ENCODE peak calls at places on chromosomes 13 and 19, in ten cellular contexts. C is cardiac fibroblast; X is A549; E is effector memory CD4-positive, alpha-beta T cell; A is fibroblast of the aortic adventitia; I is left ventricle myocardium inferior; Q is GM23338; D is fibroblast of villous mesenchyme; B is heart right ventricle; Y is epithelial cell of esophagus. M is an unnamed sample.
A peak's percentile ranks its signal among the peaks of the same experiment; 100 is the strongest.

GRCh38 chr13:38303816-38304215 is 45.8 kb upstream of the UFM1 start:
- DNase-seq in C (no peak), X (no peak), E (no peak), A (no peak), I (no peak), Q (no peak), D (no peak), B (no peak), Y (no peak), M (no peak)

GRCh38 chr19:53086949-53087348 is 16.3 kb downstream of the ZNF160 start:
- DNase-seq in C (peak; percentile 95), X (no peak), E (no peak), A (peak; percentile 6), I (peak; percentile 66), Q (no peak), D (no peak), B (peak; percentile 58), Y (peak; percentile 31), M (no peak)

GRCh38 chr13:99416411-99417121 is 84.7 kb upstream of the TM9SF2 start:
- DNase-seq in C (no peak), X (no peak), E (no peak), A (no peak), I (no peak), Q (no peak), D (no peak), B (no peak), Y (no peak), M (no peak)

GRCh38 chr19:43755256-43755801 is 567 bp upstream of the SMG9 start:
- DNase-seq in C (peak; percentile 78), X (peak; percentile 91), E (peak; percentile 80), A (peak; percentile 71), I (peak; percentile 87), Q (peak; percentile 61), D (peak; percentile 77), B (peak; percentile 88), Y (peak; percentile 69), M (peak; percentile 75)

GRCh38 chr13:98439136-98439828 is 137.6 kb downstream of the STK24 start:
- DNase-seq in C (no peak), X (no peak), E (no peak), A (no peak), I (no peak), Q (no peak), D (no peak), B (no peak), Y (no peak), M (no peak)

GRCh38 chr19:13764101-13764807 is at the start of gene MRI1:
- DNase-seq in C (peak; percentile 66), X (peak; percentile 40), E (peak; percentile 47), A (peak; percentile 68), I (peak; percentile 84), Q (peak; percentile 67), D (peak; percentile 64), B (peak; percentile 84), Y (peak; percentile 67), M (no peak)

GRCh38 chr19:38727868-38728660 is 16.2 kb downstream of the CAPN12 start:
- DNase-seq in C (peak; percentile 86), X (no peak), E (no peak), A (peak; percentile 31), I (peak; percentile 50), Q (no peak), D (peak; percentile 79), B (no peak), Y (no peak), M (no peak)

GRCh38 chr19:16334421-16334820 is 9.8 kb downstream of the KLF2 start:
- DNase-seq in C (no peak), X (no peak), E (no peak), A (peak; percentile 48), I (no peak), Q (no peak), D (no peak), B (no peak), Y (no peak), M (no peak)

GRCh38 chr13:80166352-80166751 is 174.6 kb downstream of the SPRY2 start:
- DNase-seq in C (peak; percentile 11), X (no peak), E (no peak), A (peak; percentile 12), I (no peak), Q (no peak), D (peak; percentile 32), B (no peak), Y (no peak), M (no peak)

GRCh38 chr13:80164451-80164850 is 176.5 kb downstream of the SPRY2 start:
- DNase-seq in C (no peak), X (no peak), E (no peak), A (no peak), I (no peak), Q (no peak), D (no peak), B (no peak), Y (no peak), M (no peak)

GRCh38 chr13:80171096-80171495 is 169.8 kb downstream of the SPRY2 start:
- DNase-seq in C (no peak), X (no peak), E (no peak), A (no peak), I (no peak), Q (no peak), D (no peak), B (no peak), Y (peak; percentile 8), M (no peak)

GRCh38 chr13:80173224-80173623 is 167.7 kb downstream of the SPRY2 start:
- DNase-seq in C (no peak), X (no peak), E (no peak), A (no peak), I (no peak), Q (no peak), D (no peak), B (no peak), Y (peak; percentile 4), M (no peak)

DNA sequence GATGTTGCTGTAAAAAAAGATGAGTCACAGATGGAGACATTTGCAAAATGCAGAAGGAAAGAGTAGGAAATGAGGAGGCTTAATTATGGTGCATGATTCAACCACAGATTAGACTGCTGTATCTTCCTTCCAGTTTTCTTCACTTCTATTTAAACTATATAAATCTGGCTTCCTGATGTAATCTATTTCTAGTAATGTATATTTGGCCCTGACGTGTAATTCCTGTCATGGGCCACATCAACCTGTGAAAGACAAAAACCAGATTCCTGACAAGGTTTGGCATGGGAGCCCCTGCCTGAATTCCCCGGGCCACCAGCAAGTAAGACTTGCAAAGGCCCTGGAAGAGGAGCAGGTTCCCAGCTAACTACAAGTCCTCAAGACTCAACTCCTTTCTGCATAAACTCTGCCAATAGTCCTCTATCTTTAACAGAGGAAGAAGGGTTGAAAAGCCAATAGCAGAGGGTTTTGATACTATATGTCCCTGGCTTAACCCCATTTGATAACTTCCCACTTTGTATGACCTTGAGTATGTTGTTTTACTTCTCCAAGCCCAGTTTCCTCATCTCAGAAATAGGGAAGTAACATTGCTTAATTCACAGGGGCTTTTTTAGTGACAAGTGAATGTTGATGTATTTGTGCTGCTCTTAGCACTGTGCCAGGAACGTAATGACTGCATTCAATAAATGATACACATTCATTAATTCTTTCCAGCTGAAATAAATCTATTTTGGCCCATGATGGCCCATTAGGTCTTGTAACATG is 172.7 kb downstream of the SPRY2 start:
- DNase-seq in C (peak; percentile 33), X (no peak), E (no peak), A (peak; percentile 31), I (no peak), Q (no peak), D (peak; percentile 66), B (no peak), Y (peak; percentile 33), M (no peak)
- H3K4me3 ChIP-seq in C (no peak overlapping the region), X (no peak overlapping the region), E (no peak overlapping the region), A (no peak overlapping the region), I (no peak overlapping the region), Q (no peak overlapping the region), D (no peak overlapping the region), B (no peak overlapping the region), Y (no peak overlapping the region), M (no peak overlapping the region)

GRCh38 chr19:11198769-11199469 is 1.6 kb upstream of the KANK2 start:
- DNase-seq in C (no peak), X (no peak), E (no peak), A (no peak), I (no peak), Q (no peak), D (no peak), B (no peak), Y (no peak), M (no peak)

GRCh38 chr19:11197291-11198174 is at the start of gene KANK2:
- DNase-seq in C (peak; percentile 85), X (peak; percentile 77), E (peak; percentile 55), A (peak; percentile 62), I (peak; percentile 88), Q (peak; percentile 91), D (peak; percentile 81), B (peak; percentile 91), Y (peak; percentile 77), M (no peak)

GRCh38 chr19:11199517-11199916 is 2.2 kb upstream of the KANK2 start:
- DNase-seq in C (no peak), X (no peak), E (no peak), A (no peak), I (no peak), Q (no peak), D (no peak), B (no peak), Y (no peak), M (no peak)

GRCh38 chr19:11196406-11197287 is 698 bp downstream of the KANK2 start:
- DNase-seq in C (peak; percentile 44), X (no peak), E (no peak), A (no peak), I (peak; percentile 56), Q (peak; percentile 61), D (no peak), B (peak; percentile 67), Y (peak; percentile 16), M (no peak)

DNA sequence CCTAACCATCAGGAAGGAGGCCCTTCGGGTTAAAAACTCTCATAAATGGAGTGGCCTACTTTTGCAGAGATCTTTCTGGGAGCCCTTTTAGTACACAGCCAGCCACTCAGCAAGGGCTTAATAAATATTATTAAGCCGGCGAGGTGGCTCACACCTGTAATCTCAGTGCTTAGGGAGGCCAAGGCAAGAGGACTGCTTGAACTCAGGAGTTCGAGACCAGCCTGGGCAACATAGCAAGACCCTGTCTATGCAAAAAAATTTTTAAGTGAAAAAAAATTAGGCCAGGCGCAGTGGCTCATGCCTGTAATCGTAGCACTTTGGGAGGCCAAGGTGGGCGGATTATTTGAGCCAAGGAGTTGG is 810 bp upstream of the KANK2 start:
- DNase-seq in C (no peak), X (no peak), E (no peak), A (no peak), I (no peak), Q (no peak), D (no peak), B (no peak), Y (no peak), M (no peak)
- H3K4me3 ChIP-seq in C (no peak overlapping the region), X (no peak overlapping the region), E (peak overlapping the region; percentile 41), A (no peak overlapping the region), I (peak overlapping the region; percentile 84), Q (peak overlapping the region; percentile 83), D (no peak overlapping the region), B (peak overlapping the region; percentile 68), Y (peak overlapping the region; percentile 11), M (peak overlapping the region; percentile 26)

GRCh38 chr19:35746556-35746955 is 1.1 kb downstream of the PSENEN start:
- DNase-seq in C (no peak), X (no peak), E (no peak), A (no peak), I (no peak), Q (no peak), D (no peak), B (no peak), Y (no peak), M (no peak)
- H3K4me3 ChIP-seq in C (no peak overlapping the region), X (peak overlapping the region; percentile 79), E (no peak overlapping the region), A (peak overlapping the region; percentile 66), I (peak overlapping the region; percentile 87), Q (peak overlapping the region; percentile 76), D (peak overlapping the region; percentile 90), B (no peak overlapping the region), Y (peak overlapping the region; percentile 92), M (peak overlapping the region; percentile 86)

GRCh38 chr13:44374348-44374712 is 706 bp downstream of the SERP2 start:
- DNase-seq in C (no peak), X (no peak), E (no peak), A (no peak), I (no peak), Q (no peak), D (no peak), B (no peak), Y (no peak), M (no peak)

GRCh38 chr13:44373601-44374347 is at the start of gene SERP2:
- DNase-seq in C (no peak), X (no peak), E (no peak), A (peak; percentile 34), I (peak; percentile 42), Q (peak; percentile 84), D (no peak), B (peak; percentile 46), Y (no peak), M (no peak)

GRCh38 chr13:44371421-44371820 is 2.2 kb upstream of the SERP2 start:
- DNase-seq in C (no peak), X (no peak), E (no peak), A (no peak), I (no peak), Q (no peak), D (no peak), B (no peak), Y (no peak), M (no peak)

GRCh38 chr13:44368599-44369368 is 4.8 kb upstream of the SERP2 start:
- DNase-seq in C (no peak), X (no peak), E (no peak), A (no peak), I (no peak), Q (no peak), D (peak; percentile 58), B (no peak), Y (no peak), M (peak; percentile 17)

DNA sequence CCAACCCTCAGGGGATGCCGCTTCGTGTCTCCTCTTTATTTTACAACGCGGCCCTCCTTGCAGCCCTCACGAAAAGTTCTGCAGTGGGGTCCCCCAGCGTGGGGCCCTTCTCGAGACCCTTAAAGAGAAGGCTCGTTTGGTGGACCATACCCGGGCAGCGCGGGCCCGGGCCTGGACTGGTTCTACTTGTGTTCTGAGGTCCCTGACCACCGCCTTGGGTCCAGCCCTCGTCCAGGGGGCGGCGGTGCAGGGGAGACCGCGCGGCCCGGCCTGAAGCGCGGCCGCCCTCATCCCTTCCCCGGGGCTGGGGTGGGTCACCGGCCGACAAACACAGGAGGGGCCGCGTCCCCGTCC is 400 bp upstream of the SERP2 start:
- DNase-seq in C (no peak), X (no peak), E (no peak), A (no peak), I (no peak), Q (peak; percentile 44), D (no peak), B (no peak), Y (no peak), M (no peak)
- H3K4me3 ChIP-seq in C (peak overlapping the region; percentile 47), X (no peak overlapping the region), E (no peak overlapping the region), A (peak overlapping the region; percentile 64), I (peak overlapping the region; percentile 85), Q (peak overlapping the region; percentile 85), D (peak overlapping the region; percentile 58), B (peak overlapping the region; percentile 73), Y (peak overlapping the region; percentile 21), M (no peak overlapping the region)

M was measured in Jurkat, Clone E6-1.